ENCODE peak calls at places on chromosome 10, in ten cellular contexts. One of them, this sample, is unnamed.

GRCh38 chr10:124524991-124525653 is 63.5 kb downstream of the LHPP start:
- DNase-seq in choroid plexus epithelial cell: no peak
- DNase-seq in kidney: peak; percentile 69
- DNase-seq in keratinocyte: no peak
- DNase-seq in Peyer's patch: no peak
- DNase-seq in tibial nerve: peak; percentile 17
- DNase-seq in cardiac fibroblast: no peak
- DNase-seq in psoas muscle: peak; percentile 75
- DNase-seq in hepatocyte: peak; percentile 54
- DNase-seq in AG09309: no peak
- DNase-seq in this sample: no peak

GRCh38 chr10:116470768-116471415 is 43.2 kb downstream of the PNLIPRP3 start:
- DNase-seq in cardiac fibroblast: no peak
- DNase-seq in hepatocyte: peak; percentile 41
- DNase-seq in keratinocyte: no peak
- DNase-seq in Peyer's patch: no peak
- DNase-seq in kidney: no peak
- DNase-seq in AG09309: no peak
- DNase-seq in psoas muscle: no peak
- DNase-seq in choroid plexus epithelial cell: peak; percentile 2
- DNase-seq in tibial nerve: no peak
- DNase-seq in this sample: no peak

GRCh38 chr10:558891-559766 is 130.3 kb downstream of the DIP2C start:
- DNase-seq in Peyer's patch: no peak
- DNase-seq in choroid plexus epithelial cell: no peak
- DNase-seq in cardiac fibroblast: no peak
- DNase-seq in psoas muscle: no peak
- DNase-seq in hepatocyte: no peak
- DNase-seq in tibial nerve: no peak
- DNase-seq in kidney: no peak
- DNase-seq in AG09309: no peak
- DNase-seq in keratinocyte: no peak
- DNase-seq in this sample: no peak

GRCh38 chr10:16884485-16884884 is 67.3 kb upstream of the RSU1 start:
- DNase-seq in tibial nerve: no peak
- DNase-seq in hepatocyte: no peak
- DNase-seq in cardiac fibroblast: no peak
- DNase-seq in psoas muscle: no peak
- DNase-seq in Peyer's patch: no peak
- DNase-seq in keratinocyte: no peak
- DNase-seq in choroid plexus epithelial cell: no peak
- DNase-seq in AG09309: no peak
- DNase-seq in kidney: no peak
- DNase-seq in this sample: no peak

GRCh38 chr10:132257271-132257670 is 50.5 kb downstream of the STK32C start:
- DNase-seq in AG09309: no peak
- DNase-seq in cardiac fibroblast: peak; percentile 28
- DNase-seq in kidney: no peak
- DNase-seq in hepatocyte: no peak
- DNase-seq in psoas muscle: no peak
- DNase-seq in tibial nerve: no peak
- DNase-seq in keratinocyte: no peak
- DNase-seq in Peyer's patch: no peak
- DNase-seq in choroid plexus epithelial cell: peak; percentile 15
- DNase-seq in this sample: no peak

GRCh38 chr10:48552946-48553564 is 51.8 kb downstream of the ARHGAP22 start:
- DNase-seq in AG09309: no peak
- DNase-seq in cardiac fibroblast: no peak
- DNase-seq in choroid plexus epithelial cell: no peak
- DNase-seq in tibial nerve: no peak
- DNase-seq in psoas muscle: no peak
- DNase-seq in hepatocyte: no peak
- DNase-seq in kidney: no peak
- DNase-seq in keratinocyte: no peak
- DNase-seq in Peyer's patch: no peak
- DNase-seq in this sample: no peak

GRCh38 chr10:18043148-18043547 is 91.4 kb downstream of the SLC39A12 start:
- DNase-seq in choroid plexus epithelial cell: peak; percentile 67
- DNase-seq in Peyer's patch: no peak
- DNase-seq in psoas muscle: no peak
- DNase-seq in cardiac fibroblast: peak; percentile 44
- DNase-seq in kidney: no peak
- DNase-seq in keratinocyte: no peak
- DNase-seq in tibial nerve: no peak
- DNase-seq in hepatocyte: no peak
- DNase-seq in AG09309: no peak
- DNase-seq in this sample: no peak

GRCh38 chr10:119489572-119490326 is 52.8 kb downstream of the RGS10 start:
- DNase-seq in psoas muscle: peak; percentile 34
- DNase-seq in hepatocyte: peak; percentile 56
- DNase-seq in Peyer's patch: peak; percentile 72
- DNase-seq in cardiac fibroblast: peak; percentile 49
- DNase-seq in keratinocyte: no peak
- DNase-seq in AG09309: no peak
- DNase-seq in choroid plexus epithelial cell: peak; percentile 35
- DNase-seq in tibial nerve: peak; percentile 17
- DNase-seq in kidney: no peak
- DNase-seq in this sample: no peak

GRCh38 chr10:62980697-62981495 is 152.2 kb upstream of the NRBF2 start:
- DNase-seq in keratinocyte: peak; percentile 49
- DNase-seq in AG09309: no peak
- DNase-seq in psoas muscle: no peak
- DNase-seq in hepatocyte: no peak
- DNase-seq in tibial nerve: no peak
- DNase-seq in choroid plexus epithelial cell: no peak
- DNase-seq in cardiac fibroblast: no peak
- DNase-seq in kidney: no peak
- DNase-seq in Peyer's patch: no peak
- DNase-seq in this sample: no peak

GRCh38 chr10:86775056-86775858 is 18.8 kb downstream of the BMPR1A start:
- DNase-seq in tibial nerve: no peak
- DNase-seq in Peyer's patch: no peak
- DNase-seq in keratinocyte: no peak
- DNase-seq in hepatocyte: peak; percentile 46
- DNase-seq in AG09309: no peak
- DNase-seq in choroid plexus epithelial cell: peak; percentile 54
- DNase-seq in kidney: no peak
- DNase-seq in psoas muscle: no peak
- DNase-seq in cardiac fibroblast: no peak
- DNase-seq in this sample: no peak

GRCh38 chr10:3048114-3049019 is 19.0 kb upstream of the PFKP start:
- DNase-seq in AG09309: peak; percentile 35
- DNase-seq in keratinocyte: no peak
- DNase-seq in Peyer's patch: no peak
- DNase-seq in choroid plexus epithelial cell: peak; percentile 42
- DNase-seq in psoas muscle: no peak
- DNase-seq in cardiac fibroblast: peak; percentile 76
- DNase-seq in kidney: no peak
- DNase-seq in tibial nerve: no peak
- DNase-seq in hepatocyte: no peak
- DNase-seq in this sample: no peak

GRCh38 chr10:80177781-80178636 is 27.3 kb downstream of the ANXA11 start:
- DNase-seq in tibial nerve: no peak
- DNase-seq in AG09309: no peak
- DNase-seq in Peyer's patch: no peak
- DNase-seq in psoas muscle: no peak
- DNase-seq in choroid plexus epithelial cell: peak; percentile 79
- DNase-seq in cardiac fibroblast: peak; percentile 71
- DNase-seq in kidney: peak; percentile 30
- DNase-seq in hepatocyte: no peak
- DNase-seq in keratinocyte: no peak
- DNase-seq in this sample: no peak

GRCh38 chr10:71090330-71090729 is 122.0 kb upstream of the UNC5B start:
- DNase-seq in psoas muscle: no peak
- DNase-seq in AG09309: no peak
- DNase-seq in cardiac fibroblast: no peak
- DNase-seq in hepatocyte: no peak
- DNase-seq in choroid plexus epithelial cell: no peak
- DNase-seq in keratinocyte: no peak
- DNase-seq in kidney: no peak
- DNase-seq in tibial nerve: no peak
- DNase-seq in Peyer's patch: no peak
- DNase-seq in this sample: no peak

GRCh38 chr10:21675157-21675796 is 141.2 kb downstream of the MLLT10 start:
- DNase-seq in keratinocyte: no peak
- DNase-seq in choroid plexus epithelial cell: peak; percentile 54
- DNase-seq in kidney: no peak
- DNase-seq in psoas muscle: no peak
- DNase-seq in AG09309: no peak
- DNase-seq in hepatocyte: peak; percentile 21
- DNase-seq in tibial nerve: peak; percentile 11
- DNase-seq in Peyer's patch: no peak
- DNase-seq in cardiac fibroblast: peak; percentile 61
- DNase-seq in this sample: no peak

GRCh38 chr10:119644994-119645393 is 6.2 kb upstream of the BAG3 start:
- DNase-seq in kidney: no peak
- DNase-seq in choroid plexus epithelial cell: no peak
- DNase-seq in Peyer's patch: no peak
- DNase-seq in cardiac fibroblast: no peak
- DNase-seq in tibial nerve: no peak
- DNase-seq in keratinocyte: no peak
- DNase-seq in hepatocyte: no peak
- DNase-seq in psoas muscle: no peak
- DNase-seq in AG09309: no peak
- DNase-seq in this sample: no peak

GRCh38 chr10:121158988-121159579 is 307.9 kb downstream of the WDR11 start:
- DNase-seq in kidney: no peak
- DNase-seq in AG09309: no peak
- DNase-seq in choroid plexus epithelial cell: no peak
- DNase-seq in psoas muscle: no peak
- DNase-seq in keratinocyte: peak; percentile 77
- DNase-seq in tibial nerve: no peak
- DNase-seq in Peyer's patch: no peak
- DNase-seq in hepatocyte: peak; percentile 35
- DNase-seq in cardiac fibroblast: no peak
- DNase-seq in this sample: no peak

GRCh38 chr10:114437456-114438292 is 33.4 kb upstream of the AFAP1L2 start:
- DNase-seq in psoas muscle: no peak
- DNase-seq in hepatocyte: peak; percentile 29
- DNase-seq in kidney: no peak
- DNase-seq in AG09309: no peak
- DNase-seq in choroid plexus epithelial cell: peak; percentile 59
- DNase-seq in Peyer's patch: no peak
- DNase-seq in cardiac fibroblast: peak; percentile 41
- DNase-seq in keratinocyte: no peak
- DNase-seq in tibial nerve: no peak
- DNase-seq in this sample: no peak
- TF ChIP-seq CTCF in psoas muscle: peak; percentile 36
- TF ChIP-seq CTCF in hepatocyte: peak; percentile 52
- TF ChIP-seq CTCF in kidney: no peak
- TF ChIP-seq CTCF in AG09309: peak; percentile 68
- TF ChIP-seq CTCF in choroid plexus epithelial cell: peak; percentile 77
- TF ChIP-seq CTCF in Peyer's patch: peak; percentile 48
- TF ChIP-seq CTCF in cardiac fibroblast: peak; percentile 60
- TF ChIP-seq CTCF in keratinocyte: peak; percentile 54
- TF ChIP-seq CTCF in tibial nerve: peak; percentile 50
- TF ChIP-seq CTCF in this sample: peak; percentile 48

GRCh38 chr10:72364239-72364777 is 9.6 kb upstream of the DNAJB12 start:
- DNase-seq in psoas muscle: peak; percentile 81
- DNase-seq in cardiac fibroblast: peak; percentile 96
- DNase-seq in Peyer's patch: peak; percentile 83
- DNase-seq in kidney: peak; percentile 94
- DNase-seq in AG09309: peak; percentile 83
- DNase-seq in choroid plexus epithelial cell: peak; percentile 98
- DNase-seq in hepatocyte: peak; percentile 93
- DNase-seq in tibial nerve: peak; percentile 93
- DNase-seq in keratinocyte: peak; percentile 92
- DNase-seq in this sample: peak; percentile 83
- H3K4me3 ChIP-seq in psoas muscle: peak overlapping the region; percentile 27
- H3K4me3 ChIP-seq in cardiac fibroblast: peak overlapping the region; percentile 22
- H3K4me3 ChIP-seq in Peyer's patch: no peak overlapping the region
- H3K4me3 ChIP-seq in kidney: no peak overlapping the region
- H3K4me3 ChIP-seq in AG09309: no peak overlapping the region
- H3K4me3 ChIP-seq in choroid plexus epithelial cell: peak overlapping the region; percentile 36
- H3K4me3 ChIP-seq in hepatocyte: no peak overlapping the region
- H3K4me3 ChIP-seq in tibial nerve: no peak overlapping the region
- H3K4me3 ChIP-seq in keratinocyte: peak overlapping the region; percentile 2
- H3K4me3 ChIP-seq in this sample: no peak overlapping the region

GRCh38 chr10:110616493-110617033 is 27.6 kb upstream of the RBM20 start:
- DNase-seq in keratinocyte: no peak
- DNase-seq in kidney: no peak
- DNase-seq in cardiac fibroblast: no peak
- DNase-seq in tibial nerve: no peak
- DNase-seq in psoas muscle: no peak
- DNase-seq in hepatocyte: no peak
- DNase-seq in choroid plexus epithelial cell: no peak
- DNase-seq in AG09309: no peak
- DNase-seq in Peyer's patch: no peak
- DNase-seq in this sample: no peak

GRCh38 chr10:110620108-110620719 is 23.9 kb upstream of the RBM20 start:
- DNase-seq in kidney: no peak
- DNase-seq in choroid plexus epithelial cell: no peak
- DNase-seq in Peyer's patch: no peak
- DNase-seq in AG09309: no peak
- DNase-seq in hepatocyte: no peak
- DNase-seq in cardiac fibroblast: no peak
- DNase-seq in psoas muscle: no peak
- DNase-seq in tibial nerve: no peak
- DNase-seq in keratinocyte: no peak
- DNase-seq in this sample: no peak

GRCh38 chr10:110617455-110618162 is 26.5 kb upstream of the RBM20 start:
- DNase-seq in cardiac fibroblast: no peak
- DNase-seq in hepatocyte: no peak
- DNase-seq in kidney: no peak
- DNase-seq in choroid plexus epithelial cell: no peak
- DNase-seq in tibial nerve: no peak
- DNase-seq in psoas muscle: no peak
- DNase-seq in keratinocyte: no peak
- DNase-seq in AG09309: no peak
- DNase-seq in Peyer's patch: no peak
- DNase-seq in this sample: no peak

GRCh38 chr10:110618206-110618605 is 25.9 kb upstream of the RBM20 start:
- DNase-seq in psoas muscle: no peak
- DNase-seq in AG09309: no peak
- DNase-seq in cardiac fibroblast: no peak
- DNase-seq in kidney: no peak
- DNase-seq in tibial nerve: no peak
- DNase-seq in choroid plexus epithelial cell: no peak
- DNase-seq in Peyer's patch: no peak
- DNase-seq in hepatocyte: no peak
- DNase-seq in keratinocyte: no peak
- DNase-seq in this sample: no peak

GRCh38 chr10:110619514-110619913 is 24.6 kb upstream of the RBM20 start:
- DNase-seq in tibial nerve: no peak
- DNase-seq in Peyer's patch: no peak
- DNase-seq in AG09309: no peak
- DNase-seq in choroid plexus epithelial cell: no peak
- DNase-seq in keratinocyte: no peak
- DNase-seq in cardiac fibroblast: no peak
- DNase-seq in kidney: no peak
- DNase-seq in hepatocyte: no peak
- DNase-seq in psoas muscle: no peak
- DNase-seq in this sample: no peak
- TF ChIP-seq CTCF in tibial nerve: no peak
- TF ChIP-seq CTCF in Peyer's patch: no peak
- TF ChIP-seq CTCF in AG09309: no peak
- TF ChIP-seq CTCF in choroid plexus epithelial cell: no peak
- TF ChIP-seq CTCF in keratinocyte: no peak
- TF ChIP-seq CTCF in cardiac fibroblast: no peak
- TF ChIP-seq CTCF in kidney: no peak
- TF ChIP-seq CTCF in hepatocyte: no peak
- TF ChIP-seq CTCF in psoas muscle: no peak
- TF ChIP-seq CTCF in this sample: no peak

GRCh38 chr10:15719062-15719898 is 442 bp downstream of the ITGA8 start:
- DNase-seq in psoas muscle: no peak
- DNase-seq in Peyer's patch: no peak
- DNase-seq in kidney: peak; percentile 71
- DNase-seq in hepatocyte: peak; percentile 47
- DNase-seq in choroid plexus epithelial cell: no peak
- DNase-seq in AG09309: no peak
- DNase-seq in cardiac fibroblast: peak; percentile 9
- DNase-seq in tibial nerve: no peak
- DNase-seq in keratinocyte: no peak
- DNase-seq in this sample: no peak
- H3K4me3 ChIP-seq in psoas muscle: peak overlapping the region; percentile 62
- H3K4me3 ChIP-seq in Peyer's patch: peak overlapping the region; percentile 30
- H3K4me3 ChIP-seq in kidney: peak overlapping the region; percentile 75
- H3K4me3 ChIP-seq in hepatocyte: peak overlapping the region; percentile 71
- H3K4me3 ChIP-seq in choroid plexus epithelial cell: peak overlapping the region; percentile 45
- H3K4me3 ChIP-seq in AG09309: peak overlapping the region; percentile 36
- H3K4me3 ChIP-seq in cardiac fibroblast: no peak overlapping the region
- H3K4me3 ChIP-seq in tibial nerve: peak overlapping the region; percentile 36
- H3K4me3 ChIP-seq in keratinocyte: no peak overlapping the region
- H3K4me3 ChIP-seq in this sample: no peak overlapping the region